ENCODE peak calls at places on chromosomes 1 and 21, in eight cellular contexts. N is fibroblast of lung, Q is IMR-90, O is upper lobe of left lung, H is esophagus squamous epithelium, M is lower lobe of right lung, Z is neuronal stem cell, P is neural progenitor cell. E is an unnamed sample. For H3K4me1, the result is how much of the 10 kb centered on the place peaks cover.

GRCh38 chr1:23980725-23981063 is 567 bp upstream of the SRSF10 start:
- DNase-seq in M (no peak), Q (peak), N (peak), P (peak), O (no peak), Z (no peak), H (no peak), E (peak)

GRCh38 chr1:110338200-110339039 is 757 bp upstream of the RBM15 start:
- DNase-seq in P (peak), Z (peak), M (peak), O (peak), H (peak), N (peak), Q (no peak), E (peak)

GRCh38 chr1:83583351-83584014 is 415.4 kb downstream of the TTLL7 start:
- DNase-seq in Q (no peak), Z (no peak), H (no peak), N (peak), M (no peak), P (peak), O (peak), E (no peak)

GRCh38 chr1:15212989-15213291 is 34.1 kb upstream of the FHAD1 start:
- DNase-seq in Q (no peak), M (no peak), O (no peak), N (no peak), P (peak), H (no peak), Z (no peak), E (no peak)

GRCh38 chr1:55211456-55211855 is 3.7 kb downstream of the USP24 start:
- DNase-seq in M (no peak), N (no peak), Q (peak), O (no peak), H (no peak), P (no peak), Z (no peak), E (no peak)

GRCh38 chr21:34722684-34723300 is 54.0 kb downstream of the CLIC6 start:
- DNase-seq in Z (peak), P (peak), Q (no peak), O (no peak), M (no peak), H (no peak), N (no peak), E (no peak)

GRCh38 chr1:209601809-209602657 is 18.5 kb downstream of the CAMK1G start:
- DNase-seq in O (no peak), M (no peak), Q (peak), Z (no peak), N (peak), P (peak), H (no peak), E (no peak)

GRCh38 chr1:193539731-193540459 is 353.5 kb upstream of the B3GALT2 start:
- DNase-seq in H (no peak), M (no peak), P (no peak), Q (no peak), N (no peak), O (no peak), Z (no peak), E (no peak)

GRCh38 chr1:239870194-239870593 is 221.5 kb upstream of the FMN2 start:
- DNase-seq in Q (no peak), Z (no peak), O (no peak), H (no peak), P (no peak), N (no peak), M (no peak), E (no peak)

GRCh38 chr1:68136187-68136586 is 85.8 kb upstream of the DIRAS3 start:
- DNase-seq in Q (peak), H (no peak), M (no peak), P (no peak), Z (no peak), N (no peak), O (no peak), E (no peak)

GRCh38 chr1:42456754-42457089 is 379 bp downstream of the PPCS start:
- DNase-seq in M (peak), O (no peak), P (no peak), H (peak), N (peak), Z (no peak), Q (peak), E (no peak)

GRCh38 chr1:33624991-33625870 is 152.8 kb downstream of the ZSCAN20 start:
- DNase-seq in Q (no peak), M (no peak), P (no peak), O (peak), H (no peak), N (no peak), Z (no peak), E (no peak)

GRCh38 chr1:168365719-168366474 is 85.2 kb downstream of the TBX19 start:
- DNase-seq in H (no peak), P (peak), Z (no peak), N (no peak), O (no peak), M (no peak), Q (no peak), E (no peak)

GRCh38 chr1:83999316-83999819 is 436 bp upstream of the TTLL7 start:
- DNase-seq in P (peak), M (peak), Q (peak), N (peak), H (no peak), O (peak), Z (no peak), E (peak)

GRCh38 chr1:25697426-25698220 is 81.0 kb downstream of the MAN1C1 start:
- DNase-seq in N (no peak), H (no peak), M (no peak), O (no peak), P (no peak), Q (no peak), Z (no peak), E (no peak)
- H3K4me1 ChIP-seq in N (under half), H (half or more), M (half or more), O (under half), P (half or more), Q (under half), Z (under half), E (under half)

GRCh38 chr1:89261926-89262540 is 10.6 kb downstream of the GBP5 start:
- DNase-seq in O (no peak), M (no peak), Q (no peak), N (no peak), P (peak), Z (no peak), H (no peak), E (no peak)

GRCh38 chr1:89259283-89259971 is 13.2 kb downstream of the GBP5 start:
- DNase-seq in O (no peak), Q (no peak), P (no peak), H (no peak), M (peak), Z (no peak), N (no peak), E (no peak)

GRCh38 chr1:89262643-89263042 is 10.0 kb downstream of the GBP5 start:
- DNase-seq in Q (peak), Z (no peak), H (no peak), O (no peak), N (peak), P (no peak), M (no peak), E (no peak)

GRCh38 chr1:89260042-89260441 is 12.6 kb downstream of the GBP5 start:
- DNase-seq in M (no peak), P (no peak), O (no peak), N (no peak), Z (no peak), Q (no peak), H (no peak), E (no peak)

GRCh38 chr1:89260575-89261275 is 11.9 kb downstream of the GBP5 start:
- DNase-seq in O (no peak), M (no peak), Q (no peak), P (no peak), H (no peak), Z (no peak), N (no peak), E (no peak)
- H3K27ac ChIP-seq in O (peak), M (peak), Q (no peak), P (no peak), H (peak), Z (no peak), N (no peak), E (no peak)

GRCh38 chr1:35191429-35192055 is 1.4 kb downstream of the SFPQ start:
- DNase-seq in M (no peak), P (no peak), H (no peak), Q (no peak), O (no peak), N (no peak), Z (no peak), E (no peak)
- H3K4me1 ChIP-seq in M (half or more), P (under half), H (half or more), Q (under half), O (half or more), N (under half), Z (under half), E (under half)

GRCh38 chr1:234771642-234772344 is 161.8 kb upstream of the IRF2BP2 start:
- DNase-seq in P (peak), H (no peak), M (no peak), N (no peak), O (no peak), Q (no peak), Z (no peak), E (no peak)
- H3K27ac ChIP-seq in P (no peak), H (peak), M (peak), N (peak), O (peak), Q (peak), Z (no peak), E (peak)

DNA sequence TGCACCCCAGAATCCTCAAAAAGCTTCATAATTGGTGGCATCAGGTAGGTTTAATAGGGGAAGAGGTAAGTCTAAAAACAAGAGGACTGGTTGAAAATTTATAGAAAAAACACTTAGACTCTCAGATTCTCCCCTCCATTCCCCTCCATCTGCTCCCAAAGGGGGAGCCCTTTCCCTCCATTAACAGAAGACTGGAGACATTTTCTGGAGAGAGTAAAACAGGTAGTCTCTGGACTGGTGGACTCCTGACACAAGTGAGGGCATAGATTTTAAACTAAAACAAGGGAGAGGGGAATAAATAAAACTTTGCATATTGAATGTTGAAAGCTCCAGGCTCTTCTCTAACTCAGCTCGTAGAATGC is 54.0 kb upstream of the IPO9 start:
- DNase-seq in Q (no peak), Z (no peak), P (no peak), O (no peak), H (no peak), M (no peak), N (no peak), E (no peak)
- H3K4me1 ChIP-seq in Q (under half), Z (under half), P (under half), O (under half), H (under half), M (under half), N (under half), E (under half)

DNA sequence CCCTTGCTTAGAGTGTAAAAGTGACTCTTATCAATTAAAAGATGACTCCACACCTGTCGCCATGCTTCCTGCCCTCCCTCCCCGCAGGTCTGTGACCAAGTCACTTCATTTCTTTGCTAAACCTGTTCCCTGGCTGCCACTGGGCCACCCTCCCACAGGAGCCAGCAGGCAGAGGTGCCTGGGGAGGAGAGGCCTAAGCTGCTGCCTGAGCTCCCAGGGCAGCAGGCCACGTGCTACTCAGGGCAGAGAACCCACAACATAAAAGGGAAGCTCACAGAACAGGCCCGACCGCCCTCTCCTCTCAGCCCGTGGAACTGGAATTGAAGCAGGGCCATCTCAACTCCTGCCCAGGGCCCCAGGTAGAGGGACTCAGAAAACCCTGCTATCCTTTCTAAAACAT is 4.9 kb downstream of the C1orf198 start:
- DNase-seq in M (peak), O (no peak), N (no peak), Q (no peak), P (no peak), Z (no peak), H (no peak), E (no peak)
- H3K27ac ChIP-seq in M (peak), O (peak), N (no peak), Q (peak), P (no peak), Z (no peak), H (peak), E (no peak)

GRCh38 chr1:1872329-1872994 is 18.4 kb downstream of the GNB1 start:
- DNase-seq in Z (no peak), M (no peak), P (no peak), H (no peak), Q (no peak), O (no peak), N (no peak), E (no peak)

GRCh38 chr1:1876335-1876935 is 14.5 kb downstream of the GNB1 start:
- DNase-seq in N (no peak), P (no peak), O (no peak), M (no peak), H (no peak), Z (no peak), Q (peak), E (no peak)

GRCh38 chr1:1875932-1876331 is 15.0 kb downstream of the GNB1 start:
- DNase-seq in Q (no peak), H (no peak), M (peak), P (no peak), N (no peak), Z (no peak), O (no peak), E (no peak)

GRCh38 chr1:1873186-1873585 is 17.7 kb downstream of the GNB1 start:
- DNase-seq in H (no peak), Q (no peak), O (no peak), Z (no peak), M (no peak), P (no peak), N (no peak), E (no peak)

DNA sequence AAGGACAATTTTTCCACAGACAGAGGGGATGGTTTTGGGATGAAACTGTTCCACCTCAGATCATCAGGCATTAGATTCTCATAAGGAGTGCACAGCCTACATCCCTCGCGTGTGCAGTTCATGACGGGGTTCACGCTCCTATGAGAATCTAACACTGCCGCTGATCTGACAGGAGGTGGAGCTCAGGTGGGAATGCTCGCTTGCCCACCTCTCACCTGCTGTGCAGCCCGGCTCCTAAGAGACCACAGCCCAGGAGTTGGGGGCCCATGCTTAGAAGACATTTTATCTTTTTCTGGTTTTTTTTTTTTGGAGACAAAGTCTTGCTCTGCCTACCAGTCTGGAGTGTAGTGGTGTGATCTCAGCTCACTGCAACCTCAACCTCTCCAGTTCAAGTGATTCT is 16.0 kb downstream of the GNB1 start:
- DNase-seq in O (no peak), N (no peak), Z (no peak), H (no peak), M (no peak), P (no peak), Q (no peak), E (no peak)
- H3K4me1 ChIP-seq in O (half or more), N (under half), Z (under half), H (half or more), M (half or more), P (under half), Q (under half), E (under half)

GRCh38 chr1:43982798-43983197 is 3.8 kb downstream of the B4GALT2 start:
- DNase-seq in O (no peak), N (no peak), Z (no peak), M (no peak), P (no peak), H (no peak), Q (no peak), E (no peak)
- H3K27ac ChIP-seq in O (no peak), N (no peak), Z (no peak), M (no peak), P (no peak), H (no peak), Q (no peak), E (no peak)

GRCh38 chr1:40607921-40608320 is 57.6 kb downstream of the RIMS3 start:
- DNase-seq in H (no peak), Z (no peak), N (no peak), M (no peak), Q (no peak), O (no peak), P (no peak), E (no peak)

GRCh38 chr1:40612345-40612831 is 53.1 kb downstream of the RIMS3 start:
- DNase-seq in H (no peak), P (peak), M (no peak), Q (peak), Z (peak), N (peak), O (peak), E (no peak)

GRCh38 chr1:40606978-40607377 is 58.5 kb downstream of the RIMS3 start:
- DNase-seq in Q (no peak), H (no peak), P (no peak), M (no peak), Z (no peak), O (no peak), N (no peak), E (no peak)

GRCh38 chr1:40606160-40606559 is 59.3 kb downstream of the RIMS3 start:
- DNase-seq in M (no peak), N (no peak), P (no peak), Q (no peak), Z (no peak), H (no peak), O (no peak), E (no peak)

GRCh38 chr1:40610156-40610555 is 55.3 kb downstream of the RIMS3 start:
- DNase-seq in Q (no peak), N (no peak), Z (no peak), O (no peak), M (no peak), H (no peak), P (no peak), E (no peak)
- H3K4me1 ChIP-seq in Q (under half), N (under half), Z (under half), O (under half), M (under half), H (under half), P (under half), E (under half)

E was measured in SJSA1.